ENCODE peak calls at places on chromosomes 13 and 19, in ten cellular contexts. One of them, this sample, is unnamed. For H3K4me1, the result is how much of the 10 kb centered on the place peaks cover.

GRCh38 chr19:48556163-48556562 is 4.2 kb downstream of the SULT2B1 start:
- DNase-seq in CD4-positive, CD25-positive, alpha-beta regulatory T cell: no peak
- DNase-seq in tibial artery: no peak
- DNase-seq in upper lobe of right lung: no peak
- DNase-seq in stomach: no peak
- DNase-seq in kidney: no peak
- DNase-seq in aorta: no peak
- DNase-seq in mesendoderm: peak
- DNase-seq in heart left ventricle: no peak
- DNase-seq in neuronal stem cell: no peak
- DNase-seq in this sample: no peak

GRCh38 chr19:49117677-49118564 is 1.0 kb downstream of the C19orf73 start:
- DNase-seq in CD4-positive, CD25-positive, alpha-beta regulatory T cell: no peak
- DNase-seq in tibial artery: no peak
- DNase-seq in upper lobe of right lung: no peak
- DNase-seq in stomach: no peak
- DNase-seq in kidney: peak
- DNase-seq in aorta: peak
- DNase-seq in mesendoderm: no peak
- DNase-seq in heart left ventricle: peak
- DNase-seq in neuronal stem cell: no peak
- DNase-seq in this sample: no peak

GRCh38 chr19:8085606-8086464 is 33.3 kb downstream of the CCL25 start:
- DNase-seq in CD4-positive, CD25-positive, alpha-beta regulatory T cell: no peak
- DNase-seq in tibial artery: no peak
- DNase-seq in upper lobe of right lung: no peak
- DNase-seq in stomach: no peak
- DNase-seq in kidney: no peak
- DNase-seq in aorta: no peak
- DNase-seq in mesendoderm: peak
- DNase-seq in heart left ventricle: no peak
- DNase-seq in neuronal stem cell: peak
- DNase-seq in this sample: peak

GRCh38 chr19:58021541-58022282 is 12.1 kb upstream of the ZSCAN1 start:
- DNase-seq in CD4-positive, CD25-positive, alpha-beta regulatory T cell: peak
- DNase-seq in tibial artery: peak
- DNase-seq in upper lobe of right lung: no peak
- DNase-seq in stomach: no peak
- DNase-seq in kidney: no peak
- DNase-seq in aorta: no peak
- DNase-seq in mesendoderm: peak
- DNase-seq in heart left ventricle: peak
- DNase-seq in neuronal stem cell: peak
- DNase-seq in this sample: no peak

GRCh38 chr13:106752584-106753202 is 184.8 kb upstream of the ARGLU1 start:
- DNase-seq in CD4-positive, CD25-positive, alpha-beta regulatory T cell: no peak
- DNase-seq in tibial artery: no peak
- DNase-seq in upper lobe of right lung: no peak
- DNase-seq in stomach: no peak
- DNase-seq in kidney: no peak
- DNase-seq in aorta: no peak
- DNase-seq in mesendoderm: no peak
- DNase-seq in heart left ventricle: no peak
- DNase-seq in neuronal stem cell: peak
- DNase-seq in this sample: no peak

GRCh38 chr19:5118026-5118425 is 149.1 kb downstream of the KDM4B start:
- DNase-seq in CD4-positive, CD25-positive, alpha-beta regulatory T cell: no peak
- DNase-seq in tibial artery: no peak
- DNase-seq in upper lobe of right lung: no peak
- DNase-seq in stomach: no peak
- DNase-seq in kidney: no peak
- DNase-seq in aorta: no peak
- DNase-seq in mesendoderm: no peak
- DNase-seq in heart left ventricle: no peak
- DNase-seq in neuronal stem cell: no peak
- DNase-seq in this sample: no peak

GRCh38 chr13:19185865-19186645 is 4.4 kb upstream of the TUBA3C start:
- DNase-seq in CD4-positive, CD25-positive, alpha-beta regulatory T cell: no peak
- DNase-seq in tibial artery: no peak
- DNase-seq in upper lobe of right lung: no peak
- DNase-seq in stomach: no peak
- DNase-seq in kidney: no peak
- DNase-seq in aorta: no peak
- DNase-seq in mesendoderm: no peak
- DNase-seq in heart left ventricle: no peak
- DNase-seq in neuronal stem cell: no peak
- DNase-seq in this sample: no peak

GRCh38 chr19:42497492-42498226 is 30.6 kb downstream of the CEACAM1 start:
- DNase-seq in CD4-positive, CD25-positive, alpha-beta regulatory T cell: no peak
- DNase-seq in tibial artery: no peak
- DNase-seq in upper lobe of right lung: no peak
- DNase-seq in stomach: peak
- DNase-seq in kidney: no peak
- DNase-seq in aorta: no peak
- DNase-seq in mesendoderm: no peak
- DNase-seq in heart left ventricle: no peak
- DNase-seq in neuronal stem cell: no peak
- DNase-seq in this sample: peak

GRCh38 chr13:101090287-101090686 is 326.0 kb downstream of the NALCN start:
- DNase-seq in CD4-positive, CD25-positive, alpha-beta regulatory T cell: no peak
- DNase-seq in tibial artery: no peak
- DNase-seq in upper lobe of right lung: no peak
- DNase-seq in stomach: no peak
- DNase-seq in kidney: no peak
- DNase-seq in aorta: no peak
- DNase-seq in mesendoderm: no peak
- DNase-seq in heart left ventricle: no peak
- DNase-seq in neuronal stem cell: no peak
- DNase-seq in this sample: no peak

GRCh38 chr13:73691891-73692290 is 442.3 kb downstream of the KLF12 start:
- DNase-seq in CD4-positive, CD25-positive, alpha-beta regulatory T cell: no peak
- DNase-seq in tibial artery: no peak
- DNase-seq in upper lobe of right lung: no peak
- DNase-seq in stomach: no peak
- DNase-seq in kidney: no peak
- DNase-seq in aorta: no peak
- DNase-seq in mesendoderm: no peak
- DNase-seq in heart left ventricle: no peak
- DNase-seq in neuronal stem cell: no peak
- DNase-seq in this sample: no peak

GRCh38 chr19:41328818-41329220 is 18.8 kb downstream of the CCDC97 start:
- DNase-seq in CD4-positive, CD25-positive, alpha-beta regulatory T cell: no peak
- DNase-seq in tibial artery: peak
- DNase-seq in upper lobe of right lung: no peak
- DNase-seq in stomach: no peak
- DNase-seq in kidney: no peak
- DNase-seq in aorta: peak
- DNase-seq in mesendoderm: no peak
- DNase-seq in heart left ventricle: no peak
- DNase-seq in neuronal stem cell: no peak
- DNase-seq in this sample: peak

GRCh38 chr13:98738213-98738612 is 14.3 kb downstream of the SLC15A1 start:
- DNase-seq in CD4-positive, CD25-positive, alpha-beta regulatory T cell: no peak
- DNase-seq in tibial artery: no peak
- DNase-seq in upper lobe of right lung: no peak
- DNase-seq in stomach: no peak
- DNase-seq in kidney: no peak
- DNase-seq in aorta: no peak
- DNase-seq in mesendoderm: peak
- DNase-seq in heart left ventricle: no peak
- DNase-seq in neuronal stem cell: no peak
- DNase-seq in this sample: no peak

GRCh38 chr13:98742961-98743360 is 9.5 kb downstream of the SLC15A1 start:
- DNase-seq in CD4-positive, CD25-positive, alpha-beta regulatory T cell: no peak
- DNase-seq in tibial artery: no peak
- DNase-seq in upper lobe of right lung: no peak
- DNase-seq in stomach: no peak
- DNase-seq in kidney: no peak
- DNase-seq in aorta: no peak
- DNase-seq in mesendoderm: no peak
- DNase-seq in heart left ventricle: no peak
- DNase-seq in neuronal stem cell: no peak
- DNase-seq in this sample: no peak

GRCh38 chr13:98739023-98739422 is 13.4 kb downstream of the SLC15A1 start:
- DNase-seq in CD4-positive, CD25-positive, alpha-beta regulatory T cell: no peak
- DNase-seq in tibial artery: no peak
- DNase-seq in upper lobe of right lung: no peak
- DNase-seq in stomach: no peak
- DNase-seq in kidney: no peak
- DNase-seq in aorta: no peak
- DNase-seq in mesendoderm: no peak
- DNase-seq in heart left ventricle: no peak
- DNase-seq in neuronal stem cell: no peak
- DNase-seq in this sample: no peak

GRCh38 chr13:98741741-98742435 is 10.6 kb downstream of the SLC15A1 start:
- DNase-seq in CD4-positive, CD25-positive, alpha-beta regulatory T cell: no peak
- DNase-seq in tibial artery: no peak
- DNase-seq in upper lobe of right lung: no peak
- DNase-seq in stomach: no peak
- DNase-seq in kidney: no peak
- DNase-seq in aorta: no peak
- DNase-seq in mesendoderm: no peak
- DNase-seq in heart left ventricle: no peak
- DNase-seq in neuronal stem cell: no peak
- DNase-seq in this sample: no peak

DNA sequence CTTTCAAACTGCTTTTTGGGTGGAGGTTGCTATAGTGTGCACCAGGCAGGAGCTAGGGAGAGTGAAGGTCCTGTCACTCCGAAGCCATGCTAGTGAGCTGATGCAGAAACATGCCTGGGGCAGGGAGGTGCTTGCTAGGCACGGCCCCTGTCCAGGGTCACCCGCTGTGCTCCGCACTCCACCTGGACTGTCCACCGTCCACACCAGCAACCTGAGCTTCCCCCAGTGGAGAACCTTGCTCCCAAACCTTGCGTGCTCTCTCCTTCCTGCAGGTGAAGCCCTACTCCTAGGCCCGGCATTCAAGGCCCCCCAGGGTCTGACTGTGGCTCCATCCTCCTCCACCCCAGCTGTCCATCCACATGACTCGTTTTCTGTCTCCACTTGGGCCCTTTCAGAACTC is 12.3 kb downstream of the SLC15A1 start:
- DNase-seq in CD4-positive, CD25-positive, alpha-beta regulatory T cell: no peak
- DNase-seq in tibial artery: no peak
- DNase-seq in upper lobe of right lung: no peak
- DNase-seq in stomach: no peak
- DNase-seq in kidney: no peak
- DNase-seq in aorta: no peak
- DNase-seq in mesendoderm: no peak
- DNase-seq in heart left ventricle: no peak
- DNase-seq in neuronal stem cell: no peak
- DNase-seq in this sample: no peak
- H3K4me3 ChIP-seq in CD4-positive, CD25-positive, alpha-beta regulatory T cell: no peak
- H3K4me3 ChIP-seq in tibial artery: no peak
- H3K4me3 ChIP-seq in upper lobe of right lung: no peak
- H3K4me3 ChIP-seq in stomach: no peak
- H3K4me3 ChIP-seq in kidney: no peak
- H3K4me3 ChIP-seq in aorta: no peak
- H3K4me3 ChIP-seq in mesendoderm: no peak
- H3K4me3 ChIP-seq in heart left ventricle: no peak
- H3K4me3 ChIP-seq in neuronal stem cell: no peak
- H3K4me3 ChIP-seq in this sample: no peak

GRCh38 chr19:15316498-15316897 is 15.8 kb downstream of the BRD4 start:
- DNase-seq in CD4-positive, CD25-positive, alpha-beta regulatory T cell: no peak
- DNase-seq in tibial artery: no peak
- DNase-seq in upper lobe of right lung: no peak
- DNase-seq in stomach: no peak
- DNase-seq in kidney: no peak
- DNase-seq in aorta: no peak
- DNase-seq in mesendoderm: no peak
- DNase-seq in heart left ventricle: no peak
- DNase-seq in neuronal stem cell: no peak
- DNase-seq in this sample: no peak
- H3K4me1 ChIP-seq in CD4-positive, CD25-positive, alpha-beta regulatory T cell: half or more
- H3K4me1 ChIP-seq in tibial artery: half or more
- H3K4me1 ChIP-seq in upper lobe of right lung: half or more
- H3K4me1 ChIP-seq in stomach: half or more
- H3K4me1 ChIP-seq in kidney: half or more
- H3K4me1 ChIP-seq in aorta: under half
- H3K4me1 ChIP-seq in mesendoderm: under half
- H3K4me1 ChIP-seq in heart left ventricle: half or more
- H3K4me1 ChIP-seq in neuronal stem cell: under half
- H3K4me1 ChIP-seq in this sample: half or more

DNA sequence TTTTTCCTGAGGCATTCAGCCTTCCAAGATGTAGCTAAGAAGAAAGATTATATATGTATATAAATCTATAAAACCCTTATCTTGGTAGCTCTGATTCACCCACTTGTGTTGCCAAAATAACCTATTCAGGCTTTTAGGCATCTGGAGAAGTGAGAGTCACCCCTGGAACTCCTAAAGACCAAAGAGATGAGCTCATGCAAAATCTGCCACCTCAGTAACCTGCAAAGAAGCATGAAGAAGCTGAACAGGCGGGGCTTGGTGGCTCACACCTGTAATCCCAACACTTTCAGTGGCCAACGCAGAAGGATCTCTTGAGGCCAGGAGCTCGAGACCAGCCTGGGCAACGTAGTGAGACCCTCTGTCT is 393.7 kb downstream of the FOXO1 start:
- DNase-seq in CD4-positive, CD25-positive, alpha-beta regulatory T cell: no peak
- DNase-seq in tibial artery: no peak
- DNase-seq in upper lobe of right lung: no peak
- DNase-seq in stomach: no peak
- DNase-seq in kidney: no peak
- DNase-seq in aorta: no peak
- DNase-seq in mesendoderm: no peak
- DNase-seq in heart left ventricle: no peak
- DNase-seq in neuronal stem cell: no peak
- DNase-seq in this sample: no peak
- H3K27ac ChIP-seq in CD4-positive, CD25-positive, alpha-beta regulatory T cell: no peak
- H3K27ac ChIP-seq in tibial artery: peak
- H3K27ac ChIP-seq in upper lobe of right lung: peak
- H3K27ac ChIP-seq in stomach: no peak
- H3K27ac ChIP-seq in kidney: no peak
- H3K27ac ChIP-seq in aorta: peak
- H3K27ac ChIP-seq in mesendoderm: no peak
- H3K27ac ChIP-seq in heart left ventricle: no peak
- H3K27ac ChIP-seq in neuronal stem cell: no peak
- H3K27ac ChIP-seq in this sample: no peak

DNA sequence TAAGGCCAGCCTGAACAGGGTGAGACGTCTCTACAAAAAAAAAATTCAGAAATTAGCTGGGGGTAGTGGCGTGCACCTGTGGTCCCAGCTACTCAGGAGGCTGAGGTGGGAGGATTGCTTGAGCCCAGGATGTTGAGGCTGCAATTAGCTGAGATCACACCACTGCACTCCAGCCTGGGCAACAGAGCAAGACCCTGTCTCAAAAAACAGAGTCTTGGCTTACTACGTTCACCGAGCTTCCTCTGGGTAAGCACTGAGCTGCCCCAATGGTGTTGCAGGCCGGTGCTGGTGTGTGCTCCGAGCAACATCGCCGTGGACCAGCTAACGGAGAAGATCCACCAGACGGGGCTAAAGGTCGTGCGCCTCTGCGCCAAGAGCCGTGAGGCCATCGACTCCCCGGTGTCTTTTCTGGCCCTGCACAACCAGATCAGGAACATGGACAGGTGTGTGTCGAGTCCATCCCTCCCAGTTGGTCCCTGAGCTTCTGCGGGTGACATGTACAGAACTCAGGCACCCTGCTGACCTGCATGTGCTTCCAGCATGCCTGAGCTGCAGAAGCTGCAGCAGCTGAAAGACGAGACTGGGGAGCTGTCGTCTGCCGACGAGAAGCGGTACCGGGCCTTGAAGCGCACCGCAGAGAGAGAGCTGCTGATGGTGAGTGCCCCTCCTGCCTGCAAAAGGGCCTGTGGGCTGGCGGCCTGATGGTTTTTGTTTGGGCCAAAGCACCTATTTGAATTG is 24.1 kb downstream of the UPF1 start:
- DNase-seq in CD4-positive, CD25-positive, alpha-beta regulatory T cell: no peak
- DNase-seq in tibial artery: no peak
- DNase-seq in upper lobe of right lung: no peak
- DNase-seq in stomach: no peak
- DNase-seq in kidney: no peak
- DNase-seq in aorta: no peak
- DNase-seq in mesendoderm: no peak
- DNase-seq in heart left ventricle: no peak
- DNase-seq in neuronal stem cell: no peak
- DNase-seq in this sample: peak
- H3K4me3 ChIP-seq in CD4-positive, CD25-positive, alpha-beta regulatory T cell: no peak
- H3K4me3 ChIP-seq in tibial artery: no peak
- H3K4me3 ChIP-seq in upper lobe of right lung: no peak
- H3K4me3 ChIP-seq in stomach: no peak
- H3K4me3 ChIP-seq in kidney: no peak
- H3K4me3 ChIP-seq in aorta: no peak
- H3K4me3 ChIP-seq in mesendoderm: no peak
- H3K4me3 ChIP-seq in heart left ventricle: no peak
- H3K4me3 ChIP-seq in neuronal stem cell: no peak
- H3K4me3 ChIP-seq in this sample: no peak

This sample was measured in right lobe of liver.